ENCODE peak calls at places on chromosome 6, in four cellular contexts. G is lower lobe of right lung, I is fibroblast of lung, W is choroid plexus epithelial cell. Q is an unnamed sample.

GRCh38 chr6:127946388-127946787 is 45.5 kb upstream of the THEMIS start:
- DNase-seq in G (no peak), W (no peak), I (no peak), Q (no peak)

GRCh38 chr6:160931378-160932343 is 59.9 kb upstream of the MAP3K4 start:
- DNase-seq in W (no peak), I (peak), G (no peak), Q (no peak)

GRCh38 chr6:105452924-105453756 is 50.3 kb upstream of the PREP start:
- DNase-seq in I (no peak), G (peak), W (no peak), Q (no peak)

GRCh38 chr6:90940812-90941481 is 354.1 kb upstream of the MAP3K7 start:
- DNase-seq in I (peak), W (peak), G (no peak), Q (peak)

GRCh38 chr6:144434308-144434990 is 149.3 kb downstream of the UTRN start:
- DNase-seq in G (no peak), I (peak), W (peak), Q (peak)

GRCh38 chr6:77178821-77179220 is 284.5 kb downstream of the HTR1B start:
- DNase-seq in I (peak), W (peak), G (no peak), Q (peak)

GRCh38 chr6:144215402-144215931 is 65.2 kb downstream of the STX11 start:
- DNase-seq in W (peak), I (peak), G (peak), Q (peak)

GRCh38 chr6:18261877-18262276 is 2.5 kb downstream of the DEK start:
- DNase-seq in G (no peak), I (no peak), W (no peak), Q (no peak)

GRCh38 chr6:166713608-166714510 is 86.8 kb upstream of the RPS6KA2 start:
- DNase-seq in I (no peak), G (no peak), W (no peak), Q (no peak)

GRCh38 chr6:164928041-164928321 is 381.4 kb downstream of the C6orf118 start:
- DNase-seq in I (no peak), W (no peak), G (no peak), Q (no peak)

GRCh38 chr6:161835426-161836029 is 561.7 kb upstream of the AGPAT4 start:
- DNase-seq in I (no peak), G (no peak), W (peak), Q (no peak)

GRCh38 chr6:1025821-1026220 is 286.1 kb upstream of the FOXQ1 start:
- DNase-seq in G (no peak), I (no peak), W (no peak), Q (no peak)

GRCh38 chr6:88730602-88731001 is 232.8 kb downstream of the RNGTT start:
- DNase-seq in G (no peak), I (peak), W (peak), Q (peak)

GRCh38 chr6:42022755-42023384 is 27.5 kb upstream of the TAF8 start:
- DNase-seq in I (no peak), G (no peak), W (no peak), Q (no peak)

GRCh38 chr6:155994071-155994470 is 538.4 kb upstream of the NOX3 start:
- DNase-seq in G (no peak), W (no peak), I (no peak), Q (no peak)

GRCh38 chr6:82737965-82738364 is 327.7 kb downstream of the UBE3D start:
- DNase-seq in W (no peak), G (no peak), I (no peak), Q (no peak)

GRCh38 chr6:148166339-148166949 is 176.2 kb upstream of the SASH1 start:
- DNase-seq in G (no peak), W (peak), I (peak), Q (peak)

GRCh38 chr6:144063744-144064401 is 31.5 kb downstream of the SF3B5 start:
- DNase-seq in G (peak), I (peak), W (peak), Q (peak)

GRCh38 chr6:118468682-118469465 is 79.2 kb upstream of the PLN start:
- DNase-seq in I (peak), G (no peak), W (peak), Q (peak)

GRCh38 chr6:157236040-157236725 is 87.1 kb downstream of the TMEM242 start:
- DNase-seq in W (no peak), I (no peak), G (no peak), Q (no peak)

GRCh38 chr6:40342674-40343230 is 244.4 kb downstream of the LRFN2 start:
- DNase-seq in W (no peak), G (no peak), I (no peak), Q (no peak)

GRCh38 chr6:40999498-41000070 is 39.4 kb downstream of the UNC5CL start:
- DNase-seq in W (peak), I (peak), G (peak), Q (peak)

GRCh38 chr6:148452921-148453320 is 110.3 kb downstream of the SASH1 start:
- DNase-seq in G (no peak), I (no peak), W (no peak), Q (no peak)

GRCh38 chr6:77463881-77464867 is 883 bp upstream of the HTR1B start:
- DNase-seq in W (peak), G (peak), I (no peak), Q (no peak)

GRCh38 chr6:161076211-161076677 is 84.7 kb downstream of the MAP3K4 start:
- DNase-seq in W (peak), G (no peak), I (no peak), Q (peak)

GRCh38 chr6:139112146-139112545 is 22.7 kb upstream of the HECA start:
- DNase-seq in I (no peak), W (peak), G (no peak), Q (no peak)

GRCh38 chr6:126107475-126108121 is 121.3 kb downstream of the TRMT11 start:
- DNase-seq in I (peak), G (no peak), W (peak), Q (peak)

GRCh38 chr6:119716668-119717270 is 367.2 kb upstream of the MAN1A1 start:
- DNase-seq in I (no peak), W (no peak), G (no peak), Q (no peak)

GRCh38 chr6:119726086-119726485 is 376.5 kb upstream of the MAN1A1 start:
- DNase-seq in I (no peak), G (no peak), W (no peak), Q (no peak)

GRCh38 chr6:119717942-119718341 is 368.4 kb upstream of the MAN1A1 start:
- DNase-seq in W (no peak), G (no peak), I (no peak), Q (no peak)

DNA sequence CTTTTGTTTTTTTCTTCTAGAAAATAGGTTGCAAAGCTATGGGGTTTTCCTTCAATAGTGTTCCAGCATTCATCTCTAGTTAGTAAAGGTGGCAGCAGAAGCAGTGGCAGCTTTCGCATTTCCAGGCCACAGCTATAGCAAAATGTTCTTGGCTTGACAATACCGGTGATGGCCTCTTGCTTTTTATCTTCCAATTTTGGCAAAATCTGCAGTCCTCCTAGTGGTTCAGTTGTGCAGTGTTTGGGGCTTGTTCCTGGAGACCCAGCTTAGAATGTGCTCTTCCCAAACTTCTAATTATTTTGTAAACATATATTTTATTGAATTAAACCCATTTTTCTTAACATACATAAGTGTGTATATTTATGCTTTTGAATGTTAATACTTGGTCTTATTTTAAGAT is 370.6 kb upstream of the MAN1A1 start:
- DNase-seq in G (no peak), W (peak), I (no peak), Q (peak)
- TF ChIP-seq CTCF in G (no peak), W (peak), I (peak), Q (peak)

GRCh38 chr6:137416376-137417109 is 77.7 kb downstream of the OLIG3 start:
- DNase-seq in I (peak), G (no peak), W (peak), Q (peak)

GRCh38 chr6:137415127-137415833 is 78.9 kb downstream of the OLIG3 start:
- DNase-seq in W (peak), G (peak), I (peak), Q (peak)

GRCh38 chr6:137413482-137413881 is 80.7 kb downstream of the OLIG3 start:
- DNase-seq in I (no peak), G (no peak), W (no peak), Q (no peak)

GRCh38 chr6:137415834-137416190 is 78.4 kb downstream of the OLIG3 start:
- DNase-seq in I (no peak), G (no peak), W (no peak), Q (no peak)

DNA sequence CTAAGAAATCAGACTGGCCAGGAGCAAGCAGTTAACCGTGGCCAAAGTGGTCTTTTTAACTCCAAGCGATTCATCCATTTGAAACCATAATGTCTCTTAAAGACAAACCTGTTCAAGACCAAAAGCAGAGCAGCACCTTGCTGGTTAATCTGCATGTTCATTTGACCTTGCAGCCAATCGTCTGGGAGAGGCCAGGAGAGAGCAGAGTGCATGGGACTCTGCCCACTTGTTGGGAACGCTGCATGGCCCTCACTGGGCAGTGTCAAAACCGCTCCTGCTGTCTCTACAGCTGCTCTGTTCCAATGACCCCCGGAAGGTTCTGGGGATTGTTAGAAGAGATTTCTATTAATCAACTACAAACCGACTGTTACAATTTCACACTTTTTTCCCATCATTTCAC is 79.6 kb downstream of the OLIG3 start:
- DNase-seq in W (no peak), G (no peak), I (no peak), Q (no peak)
- TF ChIP-seq CTCF in W (no peak), G (no peak), I (no peak), Q (no peak)

DNA sequence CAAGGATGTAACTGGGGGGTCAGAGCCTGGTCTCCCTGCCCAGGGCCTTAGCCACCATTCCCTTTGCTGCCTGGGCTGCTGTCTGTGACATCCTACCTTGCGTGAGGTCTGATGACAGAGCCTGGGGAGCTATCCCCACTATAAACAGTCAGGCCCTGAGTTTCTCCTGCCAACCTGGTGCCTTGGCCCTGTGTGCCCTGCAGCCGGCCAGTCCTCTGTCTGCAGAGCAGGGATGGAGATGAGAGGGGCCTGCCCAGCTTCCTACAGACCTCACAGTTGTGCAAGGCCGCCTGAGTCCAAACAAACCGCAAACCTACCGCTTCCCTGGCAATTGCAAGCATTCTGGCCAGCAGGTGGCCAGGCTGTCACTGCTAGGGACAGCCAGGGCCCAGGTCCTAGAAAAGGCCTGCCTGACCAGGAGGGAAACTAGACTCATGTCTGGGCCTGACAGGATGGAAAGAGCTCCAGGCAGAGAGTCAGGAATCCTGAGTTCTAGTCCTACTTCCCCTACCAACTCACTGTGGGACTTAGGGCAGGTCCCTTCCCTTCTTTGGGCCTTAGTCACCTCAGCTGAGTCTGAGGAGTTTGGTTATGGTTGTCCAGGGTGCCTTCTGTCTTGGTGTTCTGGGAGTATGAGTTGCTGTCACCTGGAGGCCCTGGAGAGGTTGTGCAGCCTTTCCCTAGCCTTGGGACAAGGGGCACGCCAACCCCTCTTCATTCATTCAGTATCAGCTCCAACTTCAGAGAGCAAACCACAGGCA is 86.2 kb downstream of the VEGFA start:
- DNase-seq in I (peak), G (peak), W (peak), Q (peak)
- TF ChIP-seq CTCF in I (peak), G (peak), W (peak), Q (peak)

GRCh38 chr6:135939216-135939610 is 87.7 kb downstream of the PDE7B start:
- DNase-seq in I (no peak), W (no peak), G (no peak), Q (no peak)

GRCh38 chr6:135937126-135937525 is 85.6 kb downstream of the PDE7B start:
- DNase-seq in G (no peak), I (no peak), W (no peak), Q (no peak)

GRCh38 chr6:135940783-135941182 is 89.3 kb downstream of the PDE7B start:
- DNase-seq in W (no peak), I (no peak), G (no peak), Q (no peak)

GRCh38 chr6:135936606-135937005 is 85.1 kb downstream of the PDE7B start:
- DNase-seq in G (no peak), I (peak), W (peak), Q (peak)

GRCh38 chr6:135938588-135939215 is 87.2 kb downstream of the PDE7B start:
- DNase-seq in G (no peak), W (peak), I (peak), Q (peak)
- TF ChIP-seq CTCF in G (peak), W (peak), I (peak), Q (peak)

GRCh38 chr6:56549014-56549413 is 93.7 kb downstream of the DST start:
- DNase-seq in W (peak), G (no peak), I (no peak), Q (peak)
- TF ChIP-seq CTCF in W (no peak), G (peak), I (peak), Q (peak)

DNA sequence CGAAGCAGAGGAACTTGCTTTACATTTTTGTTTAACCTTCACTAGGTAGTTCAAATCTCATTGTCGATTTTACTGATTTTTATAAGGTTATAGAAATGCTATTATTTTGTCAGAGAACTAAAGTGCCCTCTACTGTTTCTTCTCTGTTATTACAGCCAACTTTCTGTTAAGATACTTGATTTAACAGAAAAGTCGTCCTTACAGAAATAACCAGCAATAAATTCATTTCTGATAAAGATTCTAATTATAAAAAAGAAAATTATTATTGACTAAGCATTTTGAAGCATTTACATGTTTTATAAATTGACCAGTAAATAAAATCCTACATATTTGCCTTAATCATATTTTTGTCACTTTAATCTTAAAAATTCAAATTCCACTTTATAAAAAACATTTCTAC is 60.8 kb downstream of the OGFRL1 start:
- DNase-seq in G (no peak), W (peak), I (peak), Q (peak)
- TF ChIP-seq CTCF in G (peak), W (peak), I (peak), Q (peak)

GRCh38 chr6:151693366-151693765 is 114.1 kb upstream of the ESR1 start:
- DNase-seq in I (no peak), G (no peak), W (no peak), Q (no peak)

GRCh38 chr6:151690768-151691562 is 116.5 kb upstream of the ESR1 start:
- DNase-seq in W (peak), I (peak), G (no peak), Q (peak)

GRCh38 chr6:151689499-151690201 is 117.8 kb upstream of the ESR1 start:
- DNase-seq in G (no peak), I (no peak), W (no peak), Q (no peak)

GRCh38 chr6:151692216-151692615 is 115.3 kb upstream of the ESR1 start:
- DNase-seq in I (no peak), G (no peak), W (no peak), Q (no peak)

DNA sequence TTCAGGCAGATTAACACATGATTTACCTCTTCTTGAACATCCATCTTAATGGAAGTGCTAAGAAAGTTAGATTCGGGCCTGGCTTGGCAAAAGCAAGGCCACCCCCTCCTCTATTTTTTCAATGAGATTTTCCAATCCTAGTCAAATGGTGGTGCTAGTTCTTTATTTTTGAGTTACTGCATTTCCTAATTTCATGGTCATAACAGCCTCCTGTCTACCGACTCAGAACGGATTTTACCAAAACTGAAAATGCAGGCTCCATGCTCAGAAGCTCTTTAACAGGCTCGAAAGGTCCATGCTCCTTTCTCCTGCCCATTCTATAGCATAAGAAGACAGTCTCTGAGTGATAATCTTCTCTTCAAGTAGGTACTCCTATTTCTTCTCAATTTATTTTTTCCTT is 117.2 kb upstream of the ESR1 start:
- DNase-seq in G (no peak), I (no peak), W (peak), Q (peak)
- TF ChIP-seq CTCF in G (peak), I (no peak), W (peak), Q (no peak)

DNA sequence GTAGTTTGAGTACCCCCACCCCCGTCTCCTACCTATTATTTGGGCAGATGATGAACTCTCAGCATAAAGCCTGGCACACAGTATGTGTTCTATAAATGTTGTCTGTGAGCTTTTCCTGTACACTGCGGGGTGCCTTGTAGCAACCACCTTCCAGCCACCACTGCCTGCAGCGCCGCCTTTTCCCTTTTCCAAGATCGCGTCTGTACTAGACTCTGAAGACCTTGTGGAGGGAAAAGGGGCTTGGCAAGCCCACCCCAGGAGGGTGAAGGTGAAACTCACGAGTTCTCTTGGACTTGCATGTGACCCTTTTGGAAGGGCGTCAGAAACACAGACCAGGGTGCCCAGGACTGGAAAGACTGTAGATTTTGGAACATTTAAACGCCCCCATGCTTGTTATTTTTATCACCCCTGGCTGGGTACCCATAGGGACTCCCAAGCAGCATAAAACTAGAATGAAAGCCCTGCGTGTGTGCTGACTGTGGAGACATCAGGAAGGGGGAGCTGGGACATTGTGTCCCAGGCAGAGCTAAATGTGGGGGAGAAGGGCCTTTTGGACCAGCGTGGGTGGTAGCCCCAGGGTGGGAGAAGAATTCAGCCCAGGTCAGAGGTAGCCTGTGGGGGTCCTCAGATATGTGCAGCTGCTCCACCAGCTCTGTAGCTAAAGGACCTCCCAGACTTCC is 8.3 kb downstream of the BAK1 start:
- DNase-seq in I (no peak), W (peak), G (no peak), Q (no peak)
- TF ChIP-seq CTCF in I (no peak), W (no peak), G (no peak), Q (no peak)

DNA sequence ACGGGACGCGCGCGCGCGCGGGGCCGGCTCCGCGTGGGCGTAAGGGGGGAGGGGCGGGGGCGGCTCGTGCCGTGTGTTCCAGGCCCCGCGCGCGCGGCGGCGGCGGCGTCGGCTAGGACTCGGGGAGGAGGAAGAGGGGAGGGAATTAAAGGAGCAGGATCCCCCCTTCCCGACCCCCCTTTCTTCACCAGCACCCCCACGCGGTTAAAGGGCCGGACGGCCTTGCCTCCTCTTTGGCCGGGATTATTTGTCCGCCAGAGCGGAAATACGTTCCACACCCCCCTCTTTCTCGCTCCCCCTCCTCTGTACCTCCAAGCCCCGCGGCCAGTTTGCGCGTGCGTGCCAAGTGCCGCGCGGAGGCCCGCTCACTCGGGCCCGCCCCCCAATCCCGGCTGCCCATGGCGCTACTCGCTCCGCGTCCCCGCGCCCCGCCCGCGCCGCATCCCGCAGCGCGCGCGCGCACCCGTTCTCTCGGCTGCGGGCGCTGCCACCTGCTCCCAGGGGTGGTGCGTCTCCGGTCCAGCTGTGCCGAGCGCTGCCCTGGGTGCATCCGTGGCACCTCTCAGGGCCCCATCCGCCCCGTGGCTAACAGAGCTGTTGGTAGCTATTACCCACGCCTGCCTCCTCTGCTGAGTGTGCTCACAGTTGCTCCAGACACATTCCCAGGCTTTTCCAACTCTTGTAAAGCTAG is at the start of gene ZBTB12:
- DNase-seq in W (peak), I (peak), G (peak), Q (peak)
- TF ChIP-seq CTCF in W (no peak), I (no peak), G (peak), Q (no peak)